ENCODE peak calls at places on chromosomes 2 and 18, in nine cellular contexts. L, Q, F, B, S, W, R, E and J are unnamed samples.

GRCh38 chr18:39453882-39454281 is 1888.3 kb upstream of the CELF4 start:
- DNase-seq in R (peak; percentile 29), S (no peak), W (no peak), Q (no peak), L (peak; percentile 31), F (no peak), B (peak; percentile 61), E (no peak), J (peak; percentile 61)

GRCh38 chr2:152508446-152508845 is 173.5 kb downstream of the FMNL2 start:
- DNase-seq in E (peak; percentile 12), R (peak; percentile 39), W (no peak), L (no peak), B (no peak), Q (no peak), S (no peak), F (no peak), J (peak; percentile 87)

GRCh38 chr2:162967137-162967536 is 128.6 kb upstream of the KCNH7 start:
- DNase-seq in L (no peak), W (no peak), Q (no peak), E (no peak), S (no peak), F (no peak), R (no peak), B (no peak), J (no peak)

GRCh38 chr2:171327043-171327496 is 106.7 kb downstream of the METTL8 start:
- DNase-seq in S (no peak), R (no peak), F (no peak), L (no peak), B (no peak), W (no peak), E (no peak), Q (no peak), J (no peak)

GRCh38 chr2:66775730-66776422 is 341.0 kb downstream of the MEIS1 start:
- DNase-seq in F (no peak), R (no peak), L (no peak), S (no peak), W (no peak), B (no peak), Q (no peak), E (no peak), J (no peak)

GRCh38 chr2:40384714-40385113 is 67.2 kb downstream of the SLC8A1 start:
- DNase-seq in E (no peak), L (peak; percentile 89), Q (no peak), W (no peak), B (no peak), R (peak; percentile 83), F (no peak), S (no peak), J (peak; percentile 83)

GRCh38 chr2:179543361-179543901 is 278.8 kb upstream of the SESTD1 start:
- DNase-seq in Q (no peak), L (peak; percentile 82), B (no peak), S (peak; percentile 51), R (no peak), E (no peak), F (no peak), W (no peak), J (peak; percentile 41)

GRCh38 chr2:30073523-30073922 is 73.3 kb upstream of the YPEL5 start:
- DNase-seq in L (no peak), S (no peak), F (no peak), R (no peak), E (no peak), B (no peak), Q (no peak), W (no peak), J (no peak)

GRCh38 chr2:169838743-169839489 is 11.7 kb downstream of the UBR3 start:
- DNase-seq in S (no peak), E (no peak), Q (no peak), B (no peak), W (no peak), F (no peak), R (no peak), L (no peak), J (no peak)

GRCh38 chr2:235300368-235301201 is 193.3 kb upstream of the AGAP1 start:
- DNase-seq in S (no peak), E (no peak), B (peak; percentile 55), R (peak; percentile 15), F (no peak), Q (no peak), W (peak; percentile 6), L (peak; percentile 86), J (peak; percentile 79)

GRCh38 chr2:238499731-238500570 is 73.2 kb downstream of the ASB1 start:
- DNase-seq in W (no peak), Q (no peak), B (no peak), S (no peak), R (no peak), L (no peak), E (no peak), F (no peak), J (peak; percentile 47)

GRCh38 chr2:160222546-160223281 is 22.6 kb upstream of the ITGB6 start:
- DNase-seq in L (no peak), W (no peak), B (no peak), E (no peak), F (no peak), R (peak; percentile 56), Q (no peak), S (no peak), J (no peak)

GRCh38 chr2:152648336-152648735 is 68.9 kb downstream of the PRPF40A start:
- DNase-seq in B (peak; percentile 35), R (peak; percentile 20), F (no peak), L (peak; percentile 8), Q (no peak), S (no peak), W (no peak), E (no peak), J (no peak)

GRCh38 chr18:80200171-80200931 is 47.0 kb downstream of the PARD6G start:
- DNase-seq in F (no peak), R (no peak), L (peak; percentile 22), E (peak; percentile 9), Q (no peak), S (no peak), B (peak; percentile 42), W (no peak), J (no peak)

GRCh38 chr18:79496978-79497637 is 101.4 kb downstream of the NFATC1 start:
- DNase-seq in R (no peak), L (peak; percentile 79), W (peak; percentile 19), B (no peak), F (peak; percentile 14), E (no peak), S (no peak), Q (peak; percentile 31), J (peak; percentile 25)